ENCODE peak calls at places on chromosomes 1 and 21, in five cellular contexts. W is lower lobe of right lung, T is ovary, R is uterus, C is GM23338. J is an unnamed sample. For H3K36me3, the result is how much of the 10 kb centered on the place peaks cover.

GRCh38 chr1:234955107-234955731 is 173.4 kb downstream of the TOMM20 start:
- DNase-seq in C (no peak), R (peak), T (no peak), W (peak), J (no peak)

GRCh38 chr1:28983509-28984310 is 69.3 kb downstream of the EPB41 start:
- DNase-seq in C (peak), W (peak), T (no peak), R (no peak), J (peak)

GRCh38 chr1:90729484-90730246 is 12.6 kb upstream of the BARHL2 start:
- DNase-seq in W (no peak), R (no peak), T (no peak), C (peak), J (no peak)

GRCh38 chr1:207805841-207806421 is 54.1 kb downstream of the CD46 start:
- DNase-seq in T (peak), R (peak), W (peak), C (no peak), J (no peak)

GRCh38 chr1:192832492-192832891 is 23.7 kb downstream of the RGS2 start:
- DNase-seq in C (no peak), W (no peak), T (no peak), R (no peak), J (no peak)

GRCh38 chr21:41901099-41901498 is 22.0 kb upstream of the PRDM15 start:
- DNase-seq in W (no peak), R (no peak), T (peak), C (no peak), J (no peak)

GRCh38 chr1:155247667-155248563 is 7.4 kb downstream of the ENTREP3 start:
- DNase-seq in R (no peak), C (no peak), W (no peak), T (no peak), J (no peak)

GRCh38 chr1:180365039-180365438 is 135.0 kb downstream of the LHX4 start:
- DNase-seq in R (no peak), T (no peak), W (no peak), C (peak), J (no peak)

GRCh38 chr1:22728751-22729399 is 18.2 kb downstream of the EPHB2 start:
- DNase-seq in C (peak), T (no peak), R (no peak), W (no peak), J (no peak)

GRCh38 chr1:230277201-230277771 is 148.8 kb downstream of the PGBD5 start:
- DNase-seq in T (no peak), R (peak), C (peak), W (peak), J (no peak)

GRCh38 chr1:182669266-182669665 is 15.1 kb downstream of the RGS8 start:
- DNase-seq in W (no peak), R (no peak), T (no peak), C (no peak), J (no peak)

GRCh38 chr1:29122662-29122986 is 1.1 kb downstream of the TMEM200B start:
- DNase-seq in T (peak), C (peak), W (peak), R (peak), J (no peak)

GRCh38 chr21:44089001-44089911 is 17.9 kb upstream of the PWP2 start:
- DNase-seq in R (no peak), T (no peak), C (no peak), W (no peak), J (peak)

GRCh38 chr1:24562625-24563024 is 6.7 kb downstream of the NCMAP start:
- DNase-seq in W (no peak), R (no peak), T (no peak), C (no peak), J (no peak)

GRCh38 chr21:27703806-27704205 is 736.9 kb upstream of the ADAMTS5 start:
- DNase-seq in C (no peak), T (no peak), R (peak), W (no peak), J (no peak)

GRCh38 chr1:164707868-164708331 is 148.9 kb downstream of the PBX1 start:
- DNase-seq in T (no peak), C (no peak), W (no peak), R (peak), J (no peak)

GRCh38 chr1:15617874-15618684 is 821 bp downstream of the DDI2 start:
- DNase-seq in W (peak), R (no peak), T (no peak), C (peak), J (peak)

GRCh38 chr1:186978596-186979556 is 150.1 kb downstream of the PLA2G4A start:
- DNase-seq in C (no peak), R (no peak), W (no peak), T (no peak), J (no peak)

GRCh38 chr1:17883662-17884395 is 128.7 kb downstream of the ACTL8 start:
- DNase-seq in C (no peak), T (no peak), R (no peak), W (no peak), J (no peak)

GRCh38 chr1:79193211-79194079 is 186.9 kb upstream of the ADGRL4 start:
- DNase-seq in R (no peak), W (no peak), T (no peak), C (peak), J (no peak)

GRCh38 chr21:27476696-27477095 is 509.8 kb upstream of the ADAMTS5 start:
- DNase-seq in C (no peak), R (no peak), T (no peak), W (no peak), J (no peak)

GRCh38 chr1:112704511-112704907 is 2.4 kb downstream of the RHOC start:
- DNase-seq in W (no peak), T (no peak), C (no peak), R (no peak), J (no peak)

GRCh38 chr1:35857830-35858229 is 25.2 kb upstream of the AGO1 start:
- DNase-seq in R (no peak), W (no peak), C (peak), T (no peak), J (no peak)

GRCh38 chr1:224737353-224737727 is 121.2 kb downstream of the CNIH3 start:
- DNase-seq in R (no peak), C (no peak), W (no peak), T (no peak), J (no peak)
- H3K36me3 ChIP-seq in R (under half), C (under half), W (under half), T (under half), J (under half)

GRCh38 chr1:25724201-25724600 is 75.8 kb upstream of the SELENON start:
- DNase-seq in T (no peak), C (no peak), R (no peak), W (no peak), J (no peak)
- H3K27ac ChIP-seq in T (no peak), C (no peak), R (no peak), W (no peak), J (no peak)

GRCh38 chr1:153793261-153793972 is 18.2 kb downstream of the SLC27A3 start:
- DNase-seq in W (no peak), C (peak), T (no peak), R (no peak), J (no peak)
- H3K4me3 ChIP-seq in W (no peak), C (peak), T (no peak), R (no peak), J (no peak)

GRCh38 chr1:1757422-1758058 is 20.7 kb downstream of the NADK start:
- DNase-seq in R (no peak), T (no peak), W (no peak), C (no peak), J (no peak)
- H3K36me3 ChIP-seq in R (under half), T (under half), W (half or more), C (under half), J (under half)

DNA sequence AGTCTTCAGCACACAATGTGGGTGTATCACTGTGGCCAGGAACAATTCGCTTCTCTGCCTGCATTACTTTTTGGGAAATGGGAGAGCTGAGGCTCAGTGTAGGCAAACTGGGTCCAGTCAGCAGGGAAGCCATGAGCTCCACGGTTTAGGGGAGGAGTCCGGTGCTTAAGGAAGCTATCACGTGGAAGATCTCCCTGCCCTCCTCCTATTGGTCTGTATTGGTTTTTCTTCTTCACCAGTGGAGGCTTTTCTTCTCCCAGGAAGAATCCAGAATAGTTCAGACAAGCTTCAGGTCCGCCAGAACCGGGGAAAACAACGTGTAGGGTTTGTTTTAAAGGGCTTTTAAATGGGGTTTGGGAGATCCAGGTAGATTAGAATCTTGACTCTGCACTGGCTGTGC is 156.2 kb upstream of the CAMK1G start:
- DNase-seq in C (no peak), T (no peak), W (no peak), R (no peak), J (no peak)
- H3K27ac ChIP-seq in C (peak), T (no peak), W (no peak), R (no peak), J (no peak)